ENCODE peak calls at places on chromosome 16, in ten cellular contexts. One of them, this sample, is unnamed.

GRCh38 chr16:67542464-67542863 is 13.8 kb downstream of the RIPOR1 start:
- DNase-seq in neuronal stem cell: no peak
- DNase-seq in HepG2: no peak
- DNase-seq in IMR-90: peak; percentile 66
- DNase-seq in fibroblast of lung: peak; percentile 70
- DNase-seq in H9: peak; percentile 61
- DNase-seq in CD8-positive, alpha-beta memory T cell: peak; percentile 80
- DNase-seq in SJSA1: peak; percentile 87
- DNase-seq in NCI-H82: peak; percentile 71
- DNase-seq in brain microvascular endothelial cell: peak; percentile 54
- DNase-seq in this sample: peak; percentile 86

GRCh38 chr16:87406495-87407088 is 14.5 kb downstream of the MAP1LC3B start:
- DNase-seq in neuronal stem cell: no peak
- DNase-seq in SJSA1: no peak
- DNase-seq in H9: no peak
- DNase-seq in HepG2: no peak
- DNase-seq in NCI-H82: no peak
- DNase-seq in CD8-positive, alpha-beta memory T cell: no peak
- DNase-seq in brain microvascular endothelial cell: no peak
- DNase-seq in IMR-90: no peak
- DNase-seq in fibroblast of lung: no peak
- DNase-seq in this sample: no peak

GRCh38 chr16:85390511-85391174 is 222.5 kb upstream of the GSE1 start:
- DNase-seq in neuronal stem cell: no peak
- DNase-seq in NCI-H82: no peak
- DNase-seq in brain microvascular endothelial cell: peak; percentile 90
- DNase-seq in CD8-positive, alpha-beta memory T cell: no peak
- DNase-seq in SJSA1: peak; percentile 98
- DNase-seq in IMR-90: peak; percentile 95
- DNase-seq in H9: no peak
- DNase-seq in fibroblast of lung: peak; percentile 94
- DNase-seq in HepG2: peak; percentile 90
- DNase-seq in this sample: no peak

GRCh38 chr16:21590791-21591190 is 8.6 kb upstream of the METTL9 start:
- DNase-seq in SJSA1: no peak
- DNase-seq in CD8-positive, alpha-beta memory T cell: no peak
- DNase-seq in NCI-H82: no peak
- DNase-seq in brain microvascular endothelial cell: no peak
- DNase-seq in IMR-90: no peak
- DNase-seq in HepG2: no peak
- DNase-seq in neuronal stem cell: no peak
- DNase-seq in fibroblast of lung: no peak
- DNase-seq in H9: no peak
- DNase-seq in this sample: no peak

GRCh38 chr16:75801307-75801706 is 75.0 kb upstream of the CPHXL start:
- DNase-seq in SJSA1: no peak
- DNase-seq in HepG2: no peak
- DNase-seq in neuronal stem cell: no peak
- DNase-seq in NCI-H82: no peak
- DNase-seq in H9: no peak
- DNase-seq in IMR-90: no peak
- DNase-seq in fibroblast of lung: peak; percentile 11
- DNase-seq in CD8-positive, alpha-beta memory T cell: no peak
- DNase-seq in brain microvascular endothelial cell: no peak
- DNase-seq in this sample: no peak

GRCh38 chr16:24610421-24610765 is 71.0 kb downstream of the RBBP6 start:
- DNase-seq in NCI-H82: peak; percentile 51
- DNase-seq in neuronal stem cell: peak; percentile 18
- DNase-seq in SJSA1: no peak
- DNase-seq in fibroblast of lung: peak; percentile 28
- DNase-seq in brain microvascular endothelial cell: no peak
- DNase-seq in HepG2: no peak
- DNase-seq in IMR-90: peak; percentile 1
- DNase-seq in CD8-positive, alpha-beta memory T cell: no peak
- DNase-seq in H9: peak; percentile 55
- DNase-seq in this sample: no peak

GRCh38 chr16:66274335-66275110 is 92.0 kb upstream of the CDH5 start:
- DNase-seq in brain microvascular endothelial cell: no peak
- DNase-seq in H9: peak; percentile 16
- DNase-seq in SJSA1: peak; percentile 24
- DNase-seq in CD8-positive, alpha-beta memory T cell: no peak
- DNase-seq in HepG2: peak; percentile 20
- DNase-seq in IMR-90: peak; percentile 44
- DNase-seq in fibroblast of lung: peak; percentile 67
- DNase-seq in NCI-H82: peak; percentile 19
- DNase-seq in neuronal stem cell: no peak
- DNase-seq in this sample: peak; percentile 65

GRCh38 chr16:66207139-66207863 is 159.2 kb upstream of the CDH5 start:
- DNase-seq in H9: no peak
- DNase-seq in NCI-H82: peak; percentile 21
- DNase-seq in IMR-90: no peak
- DNase-seq in CD8-positive, alpha-beta memory T cell: no peak
- DNase-seq in brain microvascular endothelial cell: no peak
- DNase-seq in SJSA1: peak; percentile 17
- DNase-seq in HepG2: no peak
- DNase-seq in neuronal stem cell: no peak
- DNase-seq in fibroblast of lung: peak; percentile 34
- DNase-seq in this sample: no peak

GRCh38 chr16:1193143-1193824 is 31.8 kb downstream of the TPSG1 start:
- DNase-seq in NCI-H82: peak; percentile 57
- DNase-seq in brain microvascular endothelial cell: no peak
- DNase-seq in SJSA1: no peak
- DNase-seq in IMR-90: no peak
- DNase-seq in HepG2: peak; percentile 19
- DNase-seq in fibroblast of lung: no peak
- DNase-seq in neuronal stem cell: no peak
- DNase-seq in CD8-positive, alpha-beta memory T cell: no peak
- DNase-seq in H9: no peak
- DNase-seq in this sample: no peak

GRCh38 chr16:89502319-89502843 is 5.8 kb upstream of the SPG7 start:
- DNase-seq in SJSA1: no peak
- DNase-seq in HepG2: peak; percentile 70
- DNase-seq in CD8-positive, alpha-beta memory T cell: no peak
- DNase-seq in fibroblast of lung: no peak
- DNase-seq in H9: no peak
- DNase-seq in IMR-90: no peak
- DNase-seq in neuronal stem cell: no peak
- DNase-seq in NCI-H82: no peak
- DNase-seq in brain microvascular endothelial cell: no peak
- DNase-seq in this sample: no peak

GRCh38 chr16:68564367-68564985 is 25.4 kb downstream of the ZFP90 start:
- DNase-seq in CD8-positive, alpha-beta memory T cell: no peak
- DNase-seq in fibroblast of lung: peak; percentile 29
- DNase-seq in NCI-H82: peak; percentile 1
- DNase-seq in SJSA1: no peak
- DNase-seq in IMR-90: peak; percentile 8
- DNase-seq in brain microvascular endothelial cell: no peak
- DNase-seq in neuronal stem cell: no peak
- DNase-seq in HepG2: no peak
- DNase-seq in H9: no peak
- DNase-seq in this sample: no peak

GRCh38 chr16:33059206-33059605 is 134.8 kb upstream of the TP53TG3C start:
- DNase-seq in H9: no peak
- DNase-seq in IMR-90: no peak
- DNase-seq in brain microvascular endothelial cell: no peak
- DNase-seq in neuronal stem cell: no peak
- DNase-seq in fibroblast of lung: no peak
- DNase-seq in HepG2: no peak
- DNase-seq in CD8-positive, alpha-beta memory T cell: no peak
- DNase-seq in NCI-H82: no peak
- DNase-seq in SJSA1: no peak
- DNase-seq in this sample: no peak

GRCh38 chr16:89764711-89765201 is 43.4 kb downstream of the ZNF276 start:
- DNase-seq in NCI-H82: no peak
- DNase-seq in HepG2: no peak
- DNase-seq in neuronal stem cell: no peak
- DNase-seq in brain microvascular endothelial cell: no peak
- DNase-seq in CD8-positive, alpha-beta memory T cell: peak; percentile 40
- DNase-seq in IMR-90: no peak
- DNase-seq in H9: no peak
- DNase-seq in SJSA1: no peak
- DNase-seq in fibroblast of lung: no peak
- DNase-seq in this sample: peak; percentile 85

GRCh38 chr16:19429271-19429670 is 11.6 kb downstream of the TMC5 start:
- DNase-seq in HepG2: no peak
- DNase-seq in NCI-H82: no peak
- DNase-seq in IMR-90: no peak
- DNase-seq in CD8-positive, alpha-beta memory T cell: no peak
- DNase-seq in H9: no peak
- DNase-seq in fibroblast of lung: no peak
- DNase-seq in neuronal stem cell: no peak
- DNase-seq in brain microvascular endothelial cell: no peak
- DNase-seq in SJSA1: no peak
- DNase-seq in this sample: no peak

GRCh38 chr16:48959204-48959603 is 322.4 kb downstream of the CBLN1 start:
- DNase-seq in H9: no peak
- DNase-seq in SJSA1: no peak
- DNase-seq in fibroblast of lung: no peak
- DNase-seq in IMR-90: no peak
- DNase-seq in brain microvascular endothelial cell: no peak
- DNase-seq in NCI-H82: peak; percentile 77
- DNase-seq in neuronal stem cell: no peak
- DNase-seq in CD8-positive, alpha-beta memory T cell: no peak
- DNase-seq in HepG2: no peak
- DNase-seq in this sample: no peak

GRCh38 chr16:50939356-50939755 is 197.5 kb downstream of the CYLD start:
- DNase-seq in CD8-positive, alpha-beta memory T cell: no peak
- DNase-seq in SJSA1: no peak
- DNase-seq in brain microvascular endothelial cell: no peak
- DNase-seq in NCI-H82: no peak
- DNase-seq in fibroblast of lung: no peak
- DNase-seq in IMR-90: no peak
- DNase-seq in HepG2: no peak
- DNase-seq in neuronal stem cell: no peak
- DNase-seq in H9: no peak
- DNase-seq in this sample: no peak

GRCh38 chr16:22816475-22816874 is 2.5 kb downstream of the HS3ST2 start:
- DNase-seq in neuronal stem cell: no peak
- DNase-seq in HepG2: no peak
- DNase-seq in fibroblast of lung: no peak
- DNase-seq in brain microvascular endothelial cell: no peak
- DNase-seq in SJSA1: no peak
- DNase-seq in NCI-H82: no peak
- DNase-seq in H9: no peak
- DNase-seq in CD8-positive, alpha-beta memory T cell: no peak
- DNase-seq in IMR-90: no peak
- DNase-seq in this sample: no peak

GRCh38 chr16:49701867-49702494 is 153.9 kb downstream of the ZNF423 start:
- DNase-seq in H9: peak; percentile 75
- DNase-seq in IMR-90: no peak
- DNase-seq in SJSA1: no peak
- DNase-seq in HepG2: no peak
- DNase-seq in CD8-positive, alpha-beta memory T cell: no peak
- DNase-seq in NCI-H82: peak; percentile 85
- DNase-seq in brain microvascular endothelial cell: no peak
- DNase-seq in fibroblast of lung: peak; percentile 59
- DNase-seq in neuronal stem cell: peak; percentile 76
- DNase-seq in this sample: no peak

GRCh38 chr16:87324411-87325275 is 7.5 kb upstream of the C16orf95 start:
- DNase-seq in H9: peak; percentile 69
- DNase-seq in neuronal stem cell: peak; percentile 56
- DNase-seq in SJSA1: no peak
- DNase-seq in CD8-positive, alpha-beta memory T cell: peak; percentile 16
- DNase-seq in brain microvascular endothelial cell: no peak
- DNase-seq in NCI-H82: peak; percentile 75
- DNase-seq in fibroblast of lung: peak; percentile 28
- DNase-seq in HepG2: peak; percentile 46
- DNase-seq in IMR-90: peak; percentile 10
- DNase-seq in this sample: peak; percentile 85

GRCh38 chr16:25126820-25127232 is 15.3 kb downstream of the LCMT1 start:
- DNase-seq in fibroblast of lung: peak; percentile 79
- DNase-seq in SJSA1: peak; percentile 62
- DNase-seq in IMR-90: peak; percentile 91
- DNase-seq in brain microvascular endothelial cell: peak; percentile 78
- DNase-seq in CD8-positive, alpha-beta memory T cell: peak; percentile 15
- DNase-seq in HepG2: peak; percentile 35
- DNase-seq in neuronal stem cell: no peak
- DNase-seq in NCI-H82: peak; percentile 16
- DNase-seq in H9: no peak
- DNase-seq in this sample: no peak

GRCh38 chr16:67846320-67847063 is at the start of gene NUTF2:
- DNase-seq in SJSA1: peak; percentile 97
- DNase-seq in neuronal stem cell: peak; percentile 99
- DNase-seq in IMR-90: peak; percentile 85
- DNase-seq in HepG2: peak; percentile 98
- DNase-seq in NCI-H82: peak; percentile 99
- DNase-seq in H9: peak; percentile 99
- DNase-seq in fibroblast of lung: peak; percentile 92
- DNase-seq in brain microvascular endothelial cell: peak; percentile 90
- DNase-seq in CD8-positive, alpha-beta memory T cell: peak; percentile 94
- DNase-seq in this sample: peak; percentile 97

GRCh38 chr16:16021988-16022682 is 72.7 kb downstream of the ABCC1 start:
- DNase-seq in brain microvascular endothelial cell: peak; percentile 97
- DNase-seq in neuronal stem cell: peak; percentile 32
- DNase-seq in SJSA1: peak; percentile 98
- DNase-seq in NCI-H82: peak; percentile 70
- DNase-seq in CD8-positive, alpha-beta memory T cell: no peak
- DNase-seq in fibroblast of lung: peak; percentile 98
- DNase-seq in HepG2: peak; percentile 88
- DNase-seq in H9: peak; percentile 60
- DNase-seq in IMR-90: peak; percentile 97
- DNase-seq in this sample: no peak

GRCh38 chr16:19419691-19420060 is 2.0 kb downstream of the TMC5 start:
- DNase-seq in HepG2: no peak
- DNase-seq in SJSA1: no peak
- DNase-seq in brain microvascular endothelial cell: peak; percentile 29
- DNase-seq in H9: no peak
- DNase-seq in fibroblast of lung: peak; percentile 8
- DNase-seq in IMR-90: peak; percentile 4
- DNase-seq in neuronal stem cell: no peak
- DNase-seq in NCI-H82: no peak
- DNase-seq in CD8-positive, alpha-beta memory T cell: no peak
- DNase-seq in this sample: no peak

GRCh38 chr16:72985148-72985882 is 62.6 kb downstream of the ZFHX3 start:
- DNase-seq in fibroblast of lung: peak; percentile 81
- DNase-seq in IMR-90: peak; percentile 48
- DNase-seq in H9: no peak
- DNase-seq in CD8-positive, alpha-beta memory T cell: no peak
- DNase-seq in neuronal stem cell: no peak
- DNase-seq in HepG2: no peak
- DNase-seq in SJSA1: no peak
- DNase-seq in NCI-H82: no peak
- DNase-seq in brain microvascular endothelial cell: peak; percentile 72
- DNase-seq in this sample: no peak

This sample was measured in GM13977.